ENCODE peak calls at places on chromosome X, in eight cellular contexts. A, R, U, J, W, X, Z and V are unnamed samples.

GRCh38 chrX:123756320-123756719 is 23.5 kb upstream of the THOC2 start:
- DNase-seq in A (no peak), R (no peak), U (no peak), J (no peak), W (peak), X (no peak), Z (no peak), V (no peak)

GRCh38 chrX:16771483-16772398 is 14.5 kb upstream of the TXLNG start:
- DNase-seq in A (no peak), R (no peak), U (no peak), J (no peak), W (peak), X (no peak), Z (no peak), V (peak)

GRCh38 chrX:19593684-19594083 is 78.4 kb upstream of the MAP3K15 start:
- DNase-seq in A (no peak), R (peak), U (peak), J (peak), W (peak), X (no peak), Z (no peak), V (peak)

GRCh38 chrX:107449490-107450175 is at the start of gene FRMPD3:
- DNase-seq in A (peak), R (no peak), U (no peak), J (no peak), W (peak), X (no peak), Z (no peak), V (no peak)

GRCh38 chrX:361231-362145 is 25.2 kb downstream of the PPP2R3B start:
- DNase-seq in A (no peak), R (no peak), U (no peak), J (no peak), W (no peak), X (no peak), Z (no peak), V (no peak)

GRCh38 chrX:39850630-39851152 is 247.1 kb downstream of the BCOR start:
- DNase-seq in A (no peak), R (no peak), U (no peak), J (no peak), W (peak), X (no peak), Z (no peak), V (no peak)

GRCh38 chrX:24646745-24647182 is 383 bp downstream of the PCYT1B start:
- DNase-seq in A (no peak), R (no peak), U (no peak), J (no peak), W (peak), X (no peak), Z (no peak), V (peak)

GRCh38 chrX:118839334-118839958 is 15.8 kb downstream of the ZCCHC12 start:
- DNase-seq in A (peak), R (peak), U (no peak), J (peak), W (peak), X (peak), Z (peak), V (peak)

GRCh38 chrX:40012039-40012799 is 85.5 kb downstream of the BCOR start:
- DNase-seq in A (no peak), R (no peak), U (no peak), J (no peak), W (peak), X (peak), Z (no peak), V (peak)

GRCh38 chrX:119948381-119948780 is 4.8 kb upstream of the NKAP start:
- DNase-seq in A (no peak), R (no peak), U (no peak), J (no peak), W (no peak), X (no peak), Z (no peak), V (no peak)

GRCh38 chrX:21757960-21758359 is at the start of gene SMPX:
- DNase-seq in A (no peak), R (no peak), U (no peak), J (no peak), W (no peak), X (no peak), Z (no peak), V (no peak)

GRCh38 chrX:8987672-8988250 is 46.2 kb downstream of the FAM9B start:
- DNase-seq in A (no peak), R (peak), U (no peak), J (peak), W (no peak), X (no peak), Z (no peak), V (no peak)

GRCh38 chrX:31909850-31910547 is 838.2 kb upstream of the FTHL17 start:
- DNase-seq in A (no peak), R (no peak), U (no peak), J (no peak), W (no peak), X (peak), Z (no peak), V (no peak)

GRCh38 chrX:119981286-119982070 is 37.9 kb upstream of the NKAP start:
- DNase-seq in A (no peak), R (no peak), U (no peak), J (no peak), W (peak), X (no peak), Z (no peak), V (peak)

GRCh38 chrX:109440475-109440874 is 41.4 kb downstream of the GUCY2F start:
- DNase-seq in A (no peak), R (no peak), U (no peak), J (no peak), W (no peak), X (no peak), Z (no peak), V (no peak)

GRCh38 chrX:81195712-81196111 is 6.0 kb downstream of the HMGN5 start:
- DNase-seq in A (peak), R (peak), U (peak), J (peak), W (peak), X (peak), Z (no peak), V (peak)

GRCh38 chrX:49061490-49061889 is 2.7 kb downstream of the CCDC120 start:
- DNase-seq in A (no peak), R (no peak), U (no peak), J (no peak), W (no peak), X (no peak), Z (no peak), V (no peak)

GRCh38 chrX:9646471-9647038 is 119.1 kb downstream of the GPR143 start:
- DNase-seq in A (no peak), R (no peak), U (no peak), J (no peak), W (no peak), X (no peak), Z (no peak), V (no peak)

GRCh38 chrX:140526138-140526537 is 21.3 kb upstream of the SOX3 start:
- DNase-seq in A (no peak), R (no peak), U (no peak), J (no peak), W (peak), X (no peak), Z (no peak), V (peak)

GRCh38 chrX:45506149-45506768 is 305.6 kb upstream of the DIPK2B start:
- DNase-seq in A (no peak), R (no peak), U (no peak), J (no peak), W (no peak), X (no peak), Z (no peak), V (no peak)

GRCh38 chrX:21708116-21708515 is 49.8 kb downstream of the SMPX start:
- DNase-seq in A (no peak), R (no peak), U (no peak), J (no peak), W (peak), X (no peak), Z (no peak), V (no peak)